ENCODE peak calls at places on chromosomes 12 and 14, in nine cellular contexts. T is esophagus squamous epithelium, Y is H1, L is Peyer's patch, O is K562, F is tibial nerve, Q is IMR-90, N is right lobe of liver, J is endothelial cell of umbilical vein. C is an unnamed sample.

GRCh38 chr12:23621910-23622309 is 327.6 kb downstream of the SOX5 start:
- DNase-seq in T (no peak), Y (no peak), L (no peak), O (no peak), F (no peak), Q (no peak), N (no peak), J (peak), C (no peak)

GRCh38 chr14:103023881-103024473 is 33.4 kb downstream of the CDC42BPB start:
- DNase-seq in T (no peak), Y (no peak), L (peak), O (no peak), F (no peak), Q (peak), N (no peak), J (peak), C (no peak)

GRCh38 chr14:23129759-23130316 is 10.8 kb upstream of the CEBPE start:
- DNase-seq in T (no peak), Y (no peak), L (no peak), O (no peak), F (no peak), Q (no peak), N (no peak), J (peak), C (no peak)

GRCh38 chr12:110575326-110575725 is 7.8 kb downstream of the PPTC7 start:
- DNase-seq in T (no peak), Y (no peak), L (no peak), O (no peak), F (no peak), Q (no peak), N (peak), J (no peak), C (no peak)

GRCh38 chr12:126389215-126389841 is 1324.1 kb downstream of the AACS start:
- DNase-seq in T (no peak), Y (no peak), L (no peak), O (no peak), F (peak), Q (no peak), N (no peak), J (no peak), C (no peak)

GRCh38 chr12:105220929-105221290 is 15.1 kb downstream of the APPL2 start:
- DNase-seq in T (no peak), Y (no peak), L (peak), O (no peak), F (no peak), Q (no peak), N (no peak), J (no peak), C (no peak)

GRCh38 chr14:70730393-70730792 is 78.9 kb downstream of the MAP3K9 start:
- DNase-seq in T (no peak), Y (no peak), L (no peak), O (no peak), F (no peak), Q (no peak), N (no peak), J (no peak), C (no peak)

GRCh38 chr14:88196925-88197324 is 126.1 kb downstream of the KCNK10 start:
- DNase-seq in T (no peak), Y (no peak), L (no peak), O (no peak), F (no peak), Q (no peak), N (no peak), J (no peak), C (no peak)

GRCh38 chr14:60634153-60634552 is 15.1 kb downstream of the SIX1 start:
- DNase-seq in T (no peak), Y (no peak), L (no peak), O (no peak), F (no peak), Q (no peak), N (no peak), J (no peak), C (no peak)

GRCh38 chr14:99546230-99546879 is 57.7 kb downstream of the CCDC85C start:
- DNase-seq in T (no peak), Y (no peak), L (no peak), O (peak), F (no peak), Q (no peak), N (no peak), J (no peak), C (no peak)

GRCh38 chr14:92586001-92586947 is 72.7 kb downstream of the RIN3 start:
- DNase-seq in T (no peak), Y (no peak), L (peak), O (no peak), F (no peak), Q (peak), N (no peak), J (peak), C (no peak)

GRCh38 chr12:128266086-128266485 is 884 bp upstream of the TMEM132C start:
- DNase-seq in T (no peak), Y (no peak), L (no peak), O (no peak), F (no peak), Q (no peak), N (no peak), J (no peak), C (no peak)

GRCh38 chr12:57216014-57216891 is at the start of gene NXPH4:
- DNase-seq in T (no peak), Y (no peak), L (peak), O (peak), F (no peak), Q (no peak), N (no peak), J (no peak), C (no peak)

GRCh38 chr14:61341275-61342210 is 20.2 kb downstream of the PRKCH start:
- DNase-seq in T (no peak), Y (no peak), L (no peak), O (no peak), F (no peak), Q (no peak), N (no peak), J (no peak), C (no peak)

GRCh38 chr12:55624056-55624455 is 12.6 kb upstream of the OR10P1 start:
- DNase-seq in T (no peak), Y (no peak), L (no peak), O (no peak), F (no peak), Q (no peak), N (no peak), J (no peak), C (no peak)

GRCh38 chr12:123083661-123084571 is 67.0 kb downstream of the PITPNM2 start:
- DNase-seq in T (no peak), Y (no peak), L (no peak), O (no peak), F (no peak), Q (no peak), N (no peak), J (no peak), C (no peak)

GRCh38 chr12:29756741-29757390 is 26.9 kb downstream of the TMTC1 start:
- DNase-seq in T (no peak), Y (no peak), L (no peak), O (no peak), F (no peak), Q (peak), N (no peak), J (no peak), C (no peak)

GRCh38 chr12:38316391-38317129 is at the start of gene ALG10B:
- DNase-seq in T (peak), Y (peak), L (peak), O (peak), F (peak), Q (peak), N (peak), J (peak), C (peak)

GRCh38 chr12:100579844-100580243 is 6.4 kb downstream of the GAS2L3 start:
- DNase-seq in T (no peak), Y (no peak), L (no peak), O (no peak), F (no peak), Q (no peak), N (no peak), J (no peak), C (no peak)
- H3K27ac ChIP-seq in T (no peak), Y (no peak), L (no peak), O (no peak), F (no peak), Q (no peak), N (no peak), J (no peak), C (no peak)

GRCh38 chr14:104738375-104739019 is 14.4 kb upstream of the SIVA1 start:
- DNase-seq in T (no peak), Y (no peak), L (no peak), O (no peak), F (no peak), Q (no peak), N (no peak), J (no peak), C (no peak)

GRCh38 chr14:104734051-104734587 is 10.1 kb downstream of the ADSS1 start:
- DNase-seq in T (no peak), Y (no peak), L (no peak), O (no peak), F (no peak), Q (no peak), N (no peak), J (no peak), C (no peak)

GRCh38 chr14:104734991-104735779 is 11.2 kb downstream of the ADSS1 start:
- DNase-seq in T (no peak), Y (no peak), L (no peak), O (no peak), F (no peak), Q (no peak), N (peak), J (no peak), C (no peak)

GRCh38 chr14:104734601-104734990 is 10.6 kb downstream of the ADSS1 start:
- DNase-seq in T (no peak), Y (no peak), L (no peak), O (no peak), F (no peak), Q (no peak), N (no peak), J (no peak), C (no peak)

DNA sequence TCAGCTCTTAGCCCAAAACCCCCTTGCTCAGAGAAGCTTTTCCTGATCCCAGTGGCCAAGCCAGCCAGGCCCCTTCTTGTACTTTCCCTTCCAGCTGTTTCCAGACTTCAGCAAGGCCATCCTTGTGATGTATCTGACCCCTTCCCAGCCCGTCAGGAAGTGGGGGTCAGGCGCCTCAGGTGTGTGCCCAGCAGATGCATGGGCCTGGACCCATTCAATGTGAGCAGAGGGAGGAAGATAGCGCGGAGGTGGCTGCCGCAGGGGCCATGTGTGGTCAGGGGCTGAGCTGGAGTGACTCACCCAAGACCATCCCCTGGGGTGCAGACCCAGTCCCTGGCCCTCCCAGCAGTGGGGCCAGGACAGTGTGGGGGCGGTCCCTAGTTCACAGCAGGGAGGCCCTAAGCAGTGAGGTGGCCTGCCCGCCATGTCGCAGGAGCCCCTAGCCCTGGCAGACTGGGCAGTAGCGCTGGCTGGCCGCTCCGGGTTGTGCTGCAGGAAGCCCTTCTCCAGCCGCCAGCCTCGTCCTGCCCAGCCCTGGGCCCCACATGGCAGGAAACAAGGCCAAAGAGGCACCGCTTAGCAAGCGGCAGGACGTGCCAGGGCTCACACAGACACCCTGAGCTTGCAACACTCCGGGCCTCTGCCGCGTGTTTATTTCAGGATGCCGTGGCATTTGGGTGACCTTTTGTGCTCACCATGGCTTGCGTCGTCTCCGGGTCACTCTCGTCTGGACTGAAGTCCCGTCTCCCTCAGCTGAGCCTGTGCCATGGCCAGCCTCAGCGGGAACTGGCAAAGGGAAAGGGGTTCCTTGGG is 12.0 kb downstream of the ADSS1 start:
- DNase-seq in T (no peak), Y (no peak), L (peak), O (no peak), F (peak), Q (peak), N (peak), J (peak), C (no peak)
- TF ChIP-seq POLR2A in T (no peak), Y (no peak), L (no peak), O (no peak), F (no peak), Q (no peak), N (peak), J (peak), C (no peak)

GRCh38 chr14:68797180-68797670 is 4.4 kb upstream of the ZFP36L1 start:
- DNase-seq in T (no peak), Y (peak), L (peak), O (peak), F (no peak), Q (no peak), N (peak), J (no peak), C (no peak)
- H3K27ac ChIP-seq in T (peak), Y (peak), L (peak), O (peak), F (peak), Q (peak), N (no peak), J (no peak), C (no peak)

GRCh38 chr12:121801601-121802484 is 2.0 kb upstream of the SETD1B start:
- DNase-seq in T (no peak), Y (no peak), L (no peak), O (peak), F (no peak), Q (peak), N (no peak), J (peak), C (no peak)
- TF ChIP-seq POLR2A in T (peak), Y (no peak), L (no peak), O (peak), F (no peak), Q (no peak), N (no peak), J (no peak), C (no peak)

GRCh38 chr12:49055092-49055491 is 5.5 kb downstream of the KMT2D start:
- DNase-seq in T (no peak), Y (no peak), L (no peak), O (no peak), F (no peak), Q (no peak), N (no peak), J (no peak), C (no peak)
- H3K27ac ChIP-seq in T (no peak), Y (no peak), L (no peak), O (no peak), F (no peak), Q (no peak), N (no peak), J (no peak), C (no peak)

C was measured in ovary.